ENCODE peak calls at places on chromosomes 5 and 9, in six cellular contexts. Z, Y, M, I, A and S are unnamed samples.

GRCh38 chr9:111944467-111944866 is 47.9 kb downstream of the UGCG start:
- DNase-seq in Z (no peak), A (no peak), M (no peak), I (no peak), Y (no peak), S (no peak)

GRCh38 chr5:100614308-100614707 is 79.1 kb downstream of the FAM174A start:
- DNase-seq in A (no peak), Z (no peak), Y (no peak), M (no peak), I (no peak), S (no peak)

GRCh38 chr5:94693043-94693822 is 74.8 kb downstream of the SLF1 start:
- DNase-seq in A (no peak), M (no peak), Y (no peak), I (no peak), Z (no peak), S (no peak)

GRCh38 chr5:180283026-180283615 is 8.8 kb downstream of the MAPK9 start:
- DNase-seq in I (no peak), Y (no peak), Z (no peak), A (no peak), M (no peak), S (no peak)

GRCh38 chr5:77630246-77631165 is 8.0 kb downstream of the OTP start:
- DNase-seq in A (no peak), Z (peak; percentile 75), Y (no peak), M (no peak), I (no peak), S (no peak)

GRCh38 chr5:105350406-105351140 is 1788.0 kb upstream of the NUDT12 start:
- DNase-seq in Y (no peak), M (no peak), Z (no peak), I (no peak), A (no peak), S (no peak)

GRCh38 chr5:133256276-133256675 is 204.5 kb downstream of the HSPA4 start:
- DNase-seq in Y (no peak), A (no peak), I (no peak), M (no peak), Z (no peak), S (no peak)

GRCh38 chr9:129069128-129069824 is 11.6 kb upstream of the DOLPP1 start:
- DNase-seq in Y (no peak), M (peak; percentile 85), A (peak; percentile 18), Z (no peak), I (no peak), S (no peak)

GRCh38 chr9:122642226-122642625 is 15.2 kb downstream of the OR1B1 start:
- DNase-seq in Y (no peak), M (no peak), A (no peak), I (no peak), Z (no peak), S (peak; percentile 12)

GRCh38 chr9:134175291-134175807 is 11.0 kb upstream of the RNU6ATAC start:
- DNase-seq in Y (no peak), M (no peak), I (no peak), Z (peak; percentile 57), A (no peak), S (peak; percentile 81)
- TF ChIP-seq POLR2A in Y (no peak), M (no peak), I (no peak), Z (no peak), A (no peak), S (no peak)

GRCh38 chr9:23036416-23036815 is 589.8 kb downstream of the DMRTA1 start:
- DNase-seq in A (no peak), Z (no peak), I (no peak), Y (no peak), M (no peak), S (no peak)
- TF ChIP-seq POLR2A in A (no peak), Z (no peak), I (no peak), Y (no peak), M (no peak), S (no peak)

GRCh38 chr5:136039202-136039601 is 10.4 kb downstream of the TGFBI start:
- DNase-seq in A (no peak), M (no peak), Z (no peak), Y (no peak), I (no peak), S (no peak)

GRCh38 chr5:136035837-136036236 is 7.0 kb downstream of the TGFBI start:
- DNase-seq in M (no peak), A (no peak), Y (no peak), I (peak; percentile 10), Z (no peak), S (no peak)

GRCh38 chr5:136036293-136036911 is 7.6 kb downstream of the TGFBI start:
- DNase-seq in M (peak; percentile 35), Y (no peak), A (no peak), Z (no peak), I (peak; percentile 2), S (no peak)

GRCh38 chr5:136038635-136039034 is 9.8 kb downstream of the TGFBI start:
- DNase-seq in M (no peak), A (no peak), Y (no peak), Z (no peak), I (no peak), S (no peak)

GRCh38 chr5:136036991-136037705 is 8.4 kb downstream of the TGFBI start:
- DNase-seq in Z (no peak), M (peak; percentile 62), I (no peak), Y (peak; percentile 40), A (no peak), S (peak; percentile 90)
- TF ChIP-seq POLR2A in Z (no peak), M (no peak), I (no peak), Y (no peak), A (no peak), S (no peak)

GRCh38 chr9:93661591-93661990 is 85.2 kb downstream of the PHF2 start:
- DNase-seq in Z (no peak), M (no peak), I (no peak), A (no peak), Y (no peak), S (no peak)

GRCh38 chr9:93659044-93659836 is 82.9 kb downstream of the PHF2 start:
- DNase-seq in M (no peak), A (no peak), Y (no peak), Z (no peak), I (no peak), S (no peak)

GRCh38 chr9:93660647-93661046 is 84.3 kb downstream of the PHF2 start:
- DNase-seq in A (peak; percentile 8), M (no peak), I (no peak), Y (no peak), Z (no peak), S (no peak)

GRCh38 chr9:93658184-93658925 is 82.0 kb downstream of the PHF2 start:
- DNase-seq in Z (no peak), I (no peak), M (no peak), A (no peak), Y (no peak), S (no peak)

GRCh38 chr9:93659837-93660177 is 83.4 kb downstream of the PHF2 start:
- DNase-seq in Y (no peak), I (no peak), Z (no peak), A (no peak), M (no peak), S (no peak)
- TF ChIP-seq POLR2A in Y (no peak), I (no peak), Z (no peak), A (no peak), M (no peak), S (no peak)

DNA sequence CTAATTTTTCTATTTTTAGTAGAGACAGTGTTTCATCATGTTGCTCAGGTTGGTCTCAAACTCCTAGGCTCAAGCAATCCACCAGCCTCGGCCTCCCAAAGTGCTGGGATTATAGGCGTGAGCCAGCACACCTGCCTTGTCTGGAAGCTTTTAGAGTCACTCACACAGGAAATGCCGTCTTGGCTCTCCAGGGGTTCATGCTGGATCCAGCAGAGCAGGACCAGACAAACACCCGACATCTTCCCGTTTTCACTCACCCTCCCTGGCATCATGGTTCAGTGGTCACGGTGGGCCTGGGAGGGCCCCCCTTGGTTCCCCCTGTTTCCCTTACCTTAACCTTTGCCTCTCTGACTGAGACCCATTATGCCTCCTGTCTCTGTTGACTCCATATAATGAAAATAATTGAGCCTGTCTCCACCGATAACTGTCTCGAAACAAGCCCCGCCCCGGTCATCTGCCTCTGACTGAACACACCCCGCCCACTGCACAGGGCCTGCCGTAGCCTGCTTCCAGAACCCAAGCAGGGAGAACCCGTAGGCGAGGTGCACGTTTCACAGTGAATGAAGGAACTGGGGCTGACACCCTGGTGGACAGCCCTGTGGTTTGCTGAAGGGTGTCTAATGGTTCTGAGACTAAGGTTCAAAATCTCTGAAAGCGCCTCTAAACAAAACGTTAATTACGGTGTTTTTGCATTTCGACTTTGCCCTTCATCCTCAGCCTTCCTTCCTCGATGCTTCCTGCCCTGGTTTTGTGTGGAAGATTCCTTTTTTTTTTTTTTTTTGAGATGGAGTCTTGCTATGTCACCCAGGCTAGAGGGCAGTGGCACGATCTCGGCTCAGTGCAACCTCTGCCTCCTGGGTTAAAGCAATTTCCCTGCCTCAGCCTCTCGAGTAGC is 39.7 kb upstream of the SPRY4 start:
- DNase-seq in Z (peak; percentile 32), Y (no peak), A (peak; percentile 78), M (peak; percentile 77), I (peak; percentile 46), S (no peak)
- TF ChIP-seq POLR2A in Z (no peak), Y (no peak), A (peak; percentile 41), M (no peak), I (no peak), S (no peak)